ENCODE peak calls at places on chromosomes 13 and 19, in four cellular contexts. I is fibroblast of mammary gland, G is hippocampal formation, D is Right ventricle myocardium superior. Z is an unnamed sample.

GRCh38 chr19:16588824-16589577 is 16.8 kb upstream of the SLC35E1 start:
- DNase-seq in I (no peak), G (no peak), D (no peak), Z (no peak)

GRCh38 chr13:107035186-107035585 is 467.2 kb upstream of the ARGLU1 start:
- DNase-seq in I (no peak), G (no peak), D (no peak), Z (no peak)

GRCh38 chr19:17074628-17075034 is 621 bp downstream of the HAUS8 start:
- DNase-seq in I (no peak), G (no peak), D (no peak), Z (no peak)

GRCh38 chr19:36775768-36776167 is 3.2 kb upstream of the ZNF850 start:
- DNase-seq in I (no peak), G (no peak), D (peak), Z (no peak)

GRCh38 chr13:76225815-76226489 is 589.8 kb downstream of the LMO7 start:
- DNase-seq in I (peak), G (no peak), D (peak), Z (peak)

GRCh38 chr19:16078759-16079707 is 2.7 kb downstream of the TPM4 start:
- DNase-seq in I (peak), G (peak), D (peak), Z (peak)

GRCh38 chr13:67619346-67619745 is 389.2 kb upstream of the PCDH9 start:
- DNase-seq in I (peak), G (no peak), D (no peak), Z (no peak)

GRCh38 chr19:57689750-57690149 is 8.0 kb downstream of the ZNF551 start:
- DNase-seq in I (no peak), G (no peak), D (no peak), Z (no peak)

GRCh38 chr19:49364083-49364687 is 508 bp downstream of the DKKL1 start:
- DNase-seq in I (no peak), G (no peak), D (peak), Z (no peak)

GRCh38 chr13:41463823-41464602 is 6.7 kb downstream of the RGCC start:
- DNase-seq in I (no peak), G (no peak), D (no peak), Z (no peak)

GRCh38 chr13:75635101-75635620 is 969 bp upstream of the LMO7 start:
- DNase-seq in I (peak), G (no peak), D (no peak), Z (peak)

GRCh38 chr19:52703917-52704316 is 30.9 kb downstream of the ZNF611 start:
- DNase-seq in I (no peak), G (no peak), D (no peak), Z (no peak)

GRCh38 chr19:4067396-4068057 is 828 bp upstream of the ZBTB7A start:
- DNase-seq in I (no peak), G (no peak), D (peak), Z (no peak)

GRCh38 chr13:113083022-113083373 is 22.6 kb upstream of the F7 start:
- DNase-seq in I (no peak), G (no peak), D (peak), Z (no peak)

GRCh38 chr13:109989155-109989554 is 202.8 kb upstream of the IRS2 start:
- DNase-seq in I (peak), G (no peak), D (no peak), Z (peak)

GRCh38 chr13:40974460-40975407 is 44.4 kb downstream of the ELF1 start:
- DNase-seq in I (peak), G (no peak), D (no peak), Z (peak)

GRCh38 chr19:47760632-47760999 is 15.3 kb downstream of the NOP53 start:
- DNase-seq in I (no peak), G (no peak), D (no peak), Z (no peak)

GRCh38 chr13:45861352-45861751 is 9.8 kb upstream of the SIAH3 start:
- DNase-seq in I (peak), G (no peak), D (no peak), Z (peak)

GRCh38 chr19:46016426-46017094 is 6.3 kb downstream of the PGLYRP1 start:
- DNase-seq in I (peak), G (peak), D (peak), Z (peak)

GRCh38 chr13:34076943-34077703 is 259.2 kb downstream of the RFC3 start:
- DNase-seq in I (peak), G (peak), D (no peak), Z (peak)

GRCh38 chr13:27374126-27374613 is 50.2 kb upstream of the GTF3A start:
- DNase-seq in I (peak), G (no peak), D (no peak), Z (no peak)

GRCh38 chr19:41699968-41700323 is 8.5 kb upstream of the CEACAM5 start:
- DNase-seq in I (no peak), G (no peak), D (no peak), Z (no peak)

Z was measured in fibroblast of the aortic adventitia.